ENCODE peak calls at places on chromosomes 16 and 17, in ten cellular contexts. F is stimulated activated CD4-positive, alpha-beta T cell treated with anti-CD3 and anti-CD28 coated beads, Interleukin-4, amount 100 ng/mL, for 4 hours; T is lung; I is WTC11; Q is effector CD4-positive, alpha-beta T cell; D is sciatic nerve; G is HT1080; L is PC-9; C is left ventricle myocardium inferior; M is T-helper 2 cell. U is an unnamed sample.

GRCh38 chr17:82645516-82645915 is 2.7 kb downstream of the WDR45B start:
- DNase-seq in F (no peak), T (no peak), I (no peak), Q (no peak), D (no peak), G (no peak), L (no peak), C (no peak), M (no peak), U (no peak)

GRCh38 chr17:55198690-55199370 is 65.9 kb upstream of the HLF start:
- DNase-seq in F (no peak), T (no peak), I (no peak), Q (no peak), D (no peak), G (no peak), L (no peak), C (no peak), M (no peak), U (no peak)

GRCh38 chr16:11389083-11389482 is 43.8 kb downstream of the RMI2 start:
- DNase-seq in F (no peak), T (no peak), I (no peak), Q (no peak), D (no peak), G (no peak), L (no peak), C (no peak), M (no peak), U (no peak)

GRCh38 chr16:66467611-66468010 is 40.5 kb downstream of the BEAN1 start:
- DNase-seq in F (no peak), T (no peak), I (no peak), Q (no peak), D (peak; percentile 13), G (no peak), L (no peak), C (no peak), M (no peak), U (no peak)

GRCh38 chr16:17529982-17530760 is 59.4 kb upstream of the XYLT1 start:
- DNase-seq in F (peak; percentile 3), T (no peak), I (no peak), Q (no peak), D (no peak), G (no peak), L (no peak), C (no peak), M (no peak), U (no peak)

GRCh38 chr16:10961231-10961630 is 16.9 kb downstream of the CLEC16A start:
- DNase-seq in F (no peak), T (no peak), I (no peak), Q (no peak), D (no peak), G (peak; percentile 80), L (no peak), C (no peak), M (no peak), U (no peak)

GRCh38 chr16:4273858-4274291 is 1.1 kb upstream of the TFAP4 start:
- DNase-seq in F (peak; percentile 18), T (peak; percentile 60), I (peak; percentile 86), Q (peak; percentile 28), D (peak; percentile 78), G (peak; percentile 80), L (peak; percentile 53), C (peak; percentile 60), M (no peak), U (peak; percentile 51)

GRCh38 chr16:88772871-88773811 is 11.9 kb downstream of the PIEZO1 start:
- DNase-seq in F (no peak), T (no peak), I (no peak), Q (no peak), D (peak; percentile 73), G (no peak), L (peak; percentile 85), C (peak; percentile 58), M (no peak), U (no peak)

GRCh38 chr17:33387406-33387805 is 94.3 kb upstream of the ASIC2 start:
- DNase-seq in F (no peak), T (no peak), I (no peak), Q (no peak), D (no peak), G (no peak), L (no peak), C (no peak), M (no peak), U (no peak)

GRCh38 chr17:1724351-1724868 is at the start of gene WDR81:
- DNase-seq in F (peak; percentile 86), T (peak; percentile 90), I (peak; percentile 89), Q (peak; percentile 86), D (peak; percentile 97), G (no peak), L (peak; percentile 53), C (peak; percentile 95), M (peak; percentile 79), U (peak; percentile 48)

GRCh38 chr17:19716108-19717030 is at the start of gene SLC47A2:
- DNase-seq in F (no peak), T (no peak), I (no peak), Q (no peak), D (no peak), G (no peak), L (no peak), C (no peak), M (no peak), U (no peak)

GRCh38 chr16:12210258-12210880 is 233.8 kb downstream of the SNX29 start:
- DNase-seq in F (no peak), T (no peak), I (no peak), Q (no peak), D (no peak), G (no peak), L (no peak), C (no peak), M (no peak), U (no peak)

GRCh38 chr17:81039854-81040758 is 5.2 kb downstream of the BAIAP2 start:
- DNase-seq in F (no peak), T (no peak), I (no peak), Q (no peak), D (no peak), G (peak; percentile 71), L (peak; percentile 53), C (no peak), M (no peak), U (no peak)

GRCh38 chr17:58991718-58992331 is 114.9 kb downstream of the TRIM37 start:
- DNase-seq in F (no peak), T (peak; percentile 69), I (no peak), Q (no peak), D (no peak), G (no peak), L (no peak), C (no peak), M (no peak), U (no peak)

GRCh38 chr16:25265968-25266367 is 8.3 kb upstream of the ZKSCAN2 start:
- DNase-seq in F (no peak), T (no peak), I (no peak), Q (no peak), D (no peak), G (no peak), L (no peak), C (no peak), M (no peak), U (no peak)

GRCh38 chr17:57009737-57010445 is 32.0 kb downstream of the SCPEP1 start:
- DNase-seq in F (peak; percentile 28), T (peak; percentile 51), I (peak; percentile 70), Q (peak; percentile 41), D (peak; percentile 65), G (peak; percentile 34), L (peak; percentile 45), C (peak; percentile 25), M (no peak), U (peak; percentile 61)

GRCh38 chr17:48113201-48113676 is 5.7 kb downstream of the SNX11 start:
- DNase-seq in F (peak; percentile 40), T (no peak), I (no peak), Q (peak; percentile 23), D (peak; percentile 31), G (no peak), L (no peak), C (no peak), M (no peak), U (no peak)

GRCh38 chr17:37047631-37048104 is 98.9 kb downstream of the AATF start:
- DNase-seq in F (peak; percentile 69), T (peak; percentile 71), I (peak; percentile 92), Q (peak; percentile 74), D (peak; percentile 90), G (peak; percentile 71), L (peak; percentile 56), C (peak; percentile 70), M (peak; percentile 38), U (peak; percentile 71)

GRCh38 chr17:7308625-7309433 is 1.4 kb downstream of the EIF5A start:
- DNase-seq in F (peak; percentile 91), T (peak; percentile 88), I (peak; percentile 71), Q (peak; percentile 84), D (no peak), G (peak; percentile 82), L (peak; percentile 77), C (peak; percentile 63), M (peak; percentile 62), U (peak; percentile 72)

GRCh38 chr16:56667581-56668571 is at the start of gene MT1G:
- DNase-seq in F (no peak), T (peak; percentile 58), I (peak; percentile 65), Q (no peak), D (no peak), G (no peak), L (no peak), C (peak; percentile 48), M (no peak), U (no peak)

GRCh38 chr16:51392651-51393187 is 241.6 kb upstream of the SALL1 start:
- DNase-seq in F (no peak), T (no peak), I (peak; percentile 21), Q (no peak), D (peak; percentile 54), G (no peak), L (no peak), C (no peak), M (no peak), U (no peak)

GRCh38 chr17:49210158-49211029 is at the start of the genes ABI3 and GNGT2:
- DNase-seq in F (peak; percentile 58), T (no peak), I (peak; percentile 23), Q (peak; percentile 44), D (no peak), G (peak; percentile 88), L (no peak), C (peak; percentile 36), M (no peak), U (no peak)

GRCh38 chr16:56600398-56600999 is 7.9 kb upstream of the MT2A start:
- DNase-seq in F (no peak), T (no peak), I (peak; percentile 31), Q (no peak), D (no peak), G (peak; percentile 60), L (peak; percentile 48), C (no peak), M (no peak), U (peak; percentile 55)

GRCh38 chr17:2018716-2019490 is 6.2 kb downstream of the RTN4RL1 start:
- DNase-seq in F (no peak), T (no peak), I (no peak), Q (no peak), D (no peak), G (no peak), L (peak; percentile 20), C (no peak), M (no peak), U (no peak)

GRCh38 chr17:75996665-75997590 is 3.7 kb upstream of the CDK3 start:
- DNase-seq in F (peak; percentile 11), T (no peak), I (no peak), Q (no peak), D (no peak), G (peak; percentile 85), L (peak; percentile 80), C (no peak), M (no peak), U (no peak)

GRCh38 chr16:9340402-9341095 is 249.1 kb downstream of the HAPSTR1 start:
- DNase-seq in F (no peak), T (no peak), I (no peak), Q (no peak), D (no peak), G (no peak), L (no peak), C (no peak), M (no peak), U (no peak)

GRCh38 chr16:83830769-83831450 is 23.1 kb downstream of the HSBP1 start:
- DNase-seq in F (no peak), T (no peak), I (no peak), Q (no peak), D (no peak), G (no peak), L (no peak), C (no peak), M (no peak), U (no peak)

GRCh38 chr16:73308776-73309175 is 260.8 kb upstream of the ZFHX3 start:
- DNase-seq in F (no peak), T (no peak), I (no peak), Q (no peak), D (no peak), G (no peak), L (no peak), C (no peak), M (no peak), U (no peak)